ENCODE peak calls at places on chromosomes 3 and 15, in eight cellular contexts. Y is skeletal muscle cell; H is activated CD8-positive, alpha-beta memory T cell treated with anti-CD3 and anti-CD28 coated beads for 24 hours; F is AG09309; M is fibroblast of mammary gland; Z is upper lobe of right lung; A is stimulated activated CD4-positive, alpha-beta T cell treated with anti-CD3 and anti-CD28 coated beads, Interleukin-12 subunit alpha, Interleukin-12 subunit beta, amount 100 ng/mL, for 4 hours; L is Calu3. R is an unnamed sample.

GRCh38 chr15:29687204-29687768 is 135.0 kb downstream of the TJP1 start:
- DNase-seq in L (no peak), Y (no peak), A (no peak), Z (no peak), F (no peak), M (no peak), H (no peak), R (no peak)

GRCh38 chr3:187613557-187613956 is 56.6 kb downstream of the SST start:
- DNase-seq in A (no peak), M (no peak), Y (no peak), Z (no peak), H (no peak), F (no peak), L (no peak), R (no peak)

GRCh38 chr15:49460411-49460941 is 37.4 kb downstream of the FGF7 start:
- DNase-seq in M (peak), Y (no peak), F (no peak), L (no peak), A (no peak), Z (no peak), H (no peak), R (no peak)

GRCh38 chr15:28900041-28900891 is 14.5 kb downstream of the APBA2 start:
- DNase-seq in A (no peak), M (no peak), Y (no peak), H (no peak), F (no peak), Z (peak), L (no peak), R (no peak)

GRCh38 chr3:129412542-129413198 is 15.8 kb downstream of the EFCAB12 start:
- DNase-seq in F (no peak), A (no peak), L (no peak), Z (no peak), Y (peak), H (no peak), M (no peak), R (no peak)

GRCh38 chr3:25648107-25648535 is 16.6 kb downstream of the TOP2B start:
- DNase-seq in M (peak), A (peak), H (peak), L (peak), Z (no peak), F (peak), Y (peak), R (peak)

GRCh38 chr3:39193391-39193790 is 996 bp upstream of the XIRP1 start:
- DNase-seq in L (no peak), F (no peak), Y (no peak), A (no peak), H (peak), Z (no peak), M (no peak), R (no peak)

GRCh38 chr15:98342911-98343310 is 305.4 kb upstream of the IGF1R start:
- DNase-seq in Y (no peak), A (no peak), H (no peak), L (no peak), F (no peak), M (no peak), Z (no peak), R (no peak)

GRCh38 chr3:12423918-12424634 is 60.2 kb upstream of the TSEN2 start:
- DNase-seq in F (no peak), Z (no peak), H (no peak), L (no peak), A (peak), M (peak), Y (peak), R (no peak)

GRCh38 chr3:36957072-36957471 is 12.2 kb upstream of the TRANK1 start:
- DNase-seq in H (no peak), L (no peak), Z (no peak), F (no peak), Y (no peak), A (no peak), M (no peak), R (no peak)

GRCh38 chr3:103906304-103906703 is 1460.4 kb upstream of the ALCAM start:
- DNase-seq in Z (no peak), F (no peak), M (no peak), Y (no peak), A (no peak), H (no peak), L (no peak), R (no peak)

GRCh38 chr3:195246608-195247007 is 24.4 kb downstream of the XXYLT1 start:
- DNase-seq in Y (no peak), F (no peak), A (no peak), L (no peak), M (no peak), H (no peak), Z (peak), R (no peak)

GRCh38 chr3:50274371-50275104 is 4.3 kb upstream of the LSMEM2 start:
- DNase-seq in Z (peak), H (peak), F (no peak), A (peak), Y (no peak), M (peak), L (peak), R (peak)

GRCh38 chr3:81443948-81444347 is 317.5 kb downstream of the GBE1 start:
- DNase-seq in F (peak), H (no peak), M (peak), L (no peak), A (no peak), Z (no peak), Y (peak), R (no peak)

GRCh38 chr3:71288269-71288930 is 295.1 kb downstream of the FOXP1 start:
- DNase-seq in Z (no peak), H (no peak), A (no peak), M (no peak), L (no peak), F (no peak), Y (no peak), R (no peak)

GRCh38 chr15:89136818-89137772 is 48.8 kb downstream of the ABHD2 start:
- DNase-seq in M (peak), L (no peak), H (no peak), Z (no peak), F (no peak), A (no peak), Y (no peak), R (no peak)

GRCh38 chr15:85542895-85543331 is 162.5 kb downstream of the AKAP13 start:
- DNase-seq in Y (no peak), H (no peak), F (no peak), A (no peak), Z (no peak), L (peak), M (peak), R (no peak)

GRCh38 chr15:71136159-71137137 is 21.2 kb downstream of the THSD4 start:
- DNase-seq in A (no peak), M (peak), F (peak), H (no peak), L (peak), Y (peak), Z (no peak), R (peak)

GRCh38 chr15:73305331-73306211 is 63.2 kb downstream of the HCN4 start:
- DNase-seq in F (no peak), H (no peak), L (peak), M (peak), Z (no peak), Y (peak), A (no peak), R (peak)

GRCh38 chr15:70573121-70573850 is 190.1 kb downstream of the UACA start:
- DNase-seq in H (no peak), M (no peak), Z (no peak), A (no peak), L (no peak), F (no peak), Y (no peak), R (no peak)

GRCh38 chr15:30791239-30791638 is 112.5 kb upstream of the FAN1 start:
- DNase-seq in L (no peak), M (peak), Y (no peak), H (no peak), F (no peak), Z (no peak), A (no peak), R (no peak)

GRCh38 chr15:48563944-48564343 is 81.6 kb downstream of the FBN1 start:
- DNase-seq in H (no peak), F (no peak), L (no peak), Y (no peak), A (no peak), Z (no peak), M (no peak), R (no peak)

GRCh38 chr3:19931767-19932188 is 2.2 kb downstream of the EFHB start:
- DNase-seq in F (no peak), Y (no peak), A (no peak), H (no peak), M (peak), L (no peak), Z (no peak), R (no peak)

GRCh38 chr3:18389108-18389733 is 35.9 kb downstream of the SATB1 start:
- DNase-seq in A (no peak), M (peak), H (no peak), F (no peak), Y (no peak), L (peak), Z (no peak), R (no peak)

GRCh38 chr15:85116494-85116893 is 134.8 kb downstream of the PDE8A start:
- DNase-seq in M (no peak), L (no peak), Z (no peak), F (no peak), H (no peak), Y (no peak), A (no peak), R (no peak)